ENCODE peak calls at places on chromosomes 1 and 21, in ten cellular contexts. One of them, this sample, is unnamed.

GRCh38 chr1:59761440-59761839 is 53.3 kb upstream of the HOOK1 start:
- DNase-seq in adrenal gland: no peak
- DNase-seq in hepatocyte: no peak
- DNase-seq in neuronal stem cell: no peak
- DNase-seq in CD8-positive, alpha-beta T cell: no peak
- DNase-seq in naive thymus-derived CD4-positive, alpha-beta T cell: no peak
- DNase-seq in CD4-positive, CD25-positive, alpha-beta regulatory T cell: no peak
- DNase-seq in astrocyte: no peak
- DNase-seq in ovary: no peak
- DNase-seq in esophagus squamous epithelium: no peak
- DNase-seq in this sample: no peak

GRCh38 chr1:109773900-109774485 is 10.3 kb upstream of the EPS8L3 start:
- DNase-seq in adrenal gland: no peak
- DNase-seq in hepatocyte: no peak
- DNase-seq in neuronal stem cell: no peak
- DNase-seq in CD8-positive, alpha-beta T cell: no peak
- DNase-seq in naive thymus-derived CD4-positive, alpha-beta T cell: no peak
- DNase-seq in CD4-positive, CD25-positive, alpha-beta regulatory T cell: no peak
- DNase-seq in astrocyte: no peak
- DNase-seq in ovary: peak; percentile 42
- DNase-seq in esophagus squamous epithelium: no peak
- DNase-seq in this sample: no peak

GRCh38 chr21:44497641-44498243 is 42.3 kb downstream of the KRTAP10-1 start:
- DNase-seq in adrenal gland: no peak
- DNase-seq in hepatocyte: peak; percentile 51
- DNase-seq in neuronal stem cell: no peak
- DNase-seq in CD8-positive, alpha-beta T cell: no peak
- DNase-seq in naive thymus-derived CD4-positive, alpha-beta T cell: no peak
- DNase-seq in CD4-positive, CD25-positive, alpha-beta regulatory T cell: no peak
- DNase-seq in astrocyte: no peak
- DNase-seq in ovary: no peak
- DNase-seq in esophagus squamous epithelium: no peak
- DNase-seq in this sample: no peak

GRCh38 chr1:236336084-236336483 is 54.3 kb upstream of the ERO1B start:
- DNase-seq in adrenal gland: no peak
- DNase-seq in hepatocyte: no peak
- DNase-seq in neuronal stem cell: no peak
- DNase-seq in CD8-positive, alpha-beta T cell: no peak
- DNase-seq in naive thymus-derived CD4-positive, alpha-beta T cell: no peak
- DNase-seq in CD4-positive, CD25-positive, alpha-beta regulatory T cell: no peak
- DNase-seq in astrocyte: no peak
- DNase-seq in ovary: no peak
- DNase-seq in esophagus squamous epithelium: no peak
- DNase-seq in this sample: no peak

GRCh38 chr1:32240140-32240951 is 6.7 kb upstream of the FAM167B start:
- DNase-seq in adrenal gland: peak; percentile 83
- DNase-seq in hepatocyte: peak; percentile 77
- DNase-seq in neuronal stem cell: peak; percentile 93
- DNase-seq in CD8-positive, alpha-beta T cell: peak; percentile 42
- DNase-seq in naive thymus-derived CD4-positive, alpha-beta T cell: no peak
- DNase-seq in CD4-positive, CD25-positive, alpha-beta regulatory T cell: peak; percentile 63
- DNase-seq in astrocyte: peak; percentile 27
- DNase-seq in ovary: peak; percentile 86
- DNase-seq in esophagus squamous epithelium: no peak
- DNase-seq in this sample: peak; percentile 61

GRCh38 chr1:220879509-220880366 is 495 bp downstream of the HLX start:
- DNase-seq in adrenal gland: peak; percentile 57
- DNase-seq in hepatocyte: peak; percentile 40
- DNase-seq in neuronal stem cell: no peak
- DNase-seq in CD8-positive, alpha-beta T cell: no peak
- DNase-seq in naive thymus-derived CD4-positive, alpha-beta T cell: no peak
- DNase-seq in CD4-positive, CD25-positive, alpha-beta regulatory T cell: no peak
- DNase-seq in astrocyte: peak; percentile 22
- DNase-seq in ovary: peak; percentile 42
- DNase-seq in esophagus squamous epithelium: no peak
- DNase-seq in this sample: no peak

GRCh38 chr1:93827633-93828436 is 51.2 kb downstream of the DNTTIP2 start:
- DNase-seq in adrenal gland: no peak
- DNase-seq in hepatocyte: no peak
- DNase-seq in neuronal stem cell: no peak
- DNase-seq in CD8-positive, alpha-beta T cell: no peak
- DNase-seq in naive thymus-derived CD4-positive, alpha-beta T cell: no peak
- DNase-seq in CD4-positive, CD25-positive, alpha-beta regulatory T cell: no peak
- DNase-seq in astrocyte: no peak
- DNase-seq in ovary: no peak
- DNase-seq in esophagus squamous epithelium: no peak
- DNase-seq in this sample: no peak

GRCh38 chr1:209659909-209660308 is 7.7 kb upstream of the LAMB3 start:
- DNase-seq in adrenal gland: no peak
- DNase-seq in hepatocyte: no peak
- DNase-seq in neuronal stem cell: no peak
- DNase-seq in CD8-positive, alpha-beta T cell: no peak
- DNase-seq in naive thymus-derived CD4-positive, alpha-beta T cell: no peak
- DNase-seq in CD4-positive, CD25-positive, alpha-beta regulatory T cell: no peak
- DNase-seq in astrocyte: no peak
- DNase-seq in ovary: no peak
- DNase-seq in esophagus squamous epithelium: no peak
- DNase-seq in this sample: no peak

GRCh38 chr21:41360072-41360821 is 1.6 kb upstream of the MX2 start:
- DNase-seq in adrenal gland: no peak
- DNase-seq in hepatocyte: no peak
- DNase-seq in neuronal stem cell: no peak
- DNase-seq in CD8-positive, alpha-beta T cell: no peak
- DNase-seq in naive thymus-derived CD4-positive, alpha-beta T cell: no peak
- DNase-seq in CD4-positive, CD25-positive, alpha-beta regulatory T cell: no peak
- DNase-seq in astrocyte: peak; percentile 43
- DNase-seq in ovary: no peak
- DNase-seq in esophagus squamous epithelium: no peak
- DNase-seq in this sample: no peak

GRCh38 chr1:231929311-231929710 is 302.7 kb downstream of the DISC1 start:
- DNase-seq in adrenal gland: no peak
- DNase-seq in hepatocyte: peak; percentile 29
- DNase-seq in neuronal stem cell: peak; percentile 46
- DNase-seq in CD8-positive, alpha-beta T cell: no peak
- DNase-seq in naive thymus-derived CD4-positive, alpha-beta T cell: no peak
- DNase-seq in CD4-positive, CD25-positive, alpha-beta regulatory T cell: no peak
- DNase-seq in astrocyte: peak; percentile 88
- DNase-seq in ovary: no peak
- DNase-seq in esophagus squamous epithelium: no peak
- DNase-seq in this sample: no peak

GRCh38 chr1:223219318-223219635 is 76.2 kb upstream of the TLR5 start:
- DNase-seq in adrenal gland: no peak
- DNase-seq in hepatocyte: no peak
- DNase-seq in neuronal stem cell: no peak
- DNase-seq in CD8-positive, alpha-beta T cell: no peak
- DNase-seq in naive thymus-derived CD4-positive, alpha-beta T cell: no peak
- DNase-seq in CD4-positive, CD25-positive, alpha-beta regulatory T cell: no peak
- DNase-seq in astrocyte: no peak
- DNase-seq in ovary: no peak
- DNase-seq in esophagus squamous epithelium: no peak
- DNase-seq in this sample: no peak

GRCh38 chr1:111253876-111254275 is 26.4 kb downstream of the CHI3L2 start:
- DNase-seq in adrenal gland: no peak
- DNase-seq in hepatocyte: no peak
- DNase-seq in neuronal stem cell: no peak
- DNase-seq in CD8-positive, alpha-beta T cell: no peak
- DNase-seq in naive thymus-derived CD4-positive, alpha-beta T cell: no peak
- DNase-seq in CD4-positive, CD25-positive, alpha-beta regulatory T cell: no peak
- DNase-seq in astrocyte: no peak
- DNase-seq in ovary: no peak
- DNase-seq in esophagus squamous epithelium: no peak
- DNase-seq in this sample: no peak

GRCh38 chr21:41098481-41098880 is 69.5 kb upstream of the BACE2 start:
- DNase-seq in adrenal gland: no peak
- DNase-seq in hepatocyte: no peak
- DNase-seq in neuronal stem cell: no peak
- DNase-seq in CD8-positive, alpha-beta T cell: no peak
- DNase-seq in naive thymus-derived CD4-positive, alpha-beta T cell: no peak
- DNase-seq in CD4-positive, CD25-positive, alpha-beta regulatory T cell: no peak
- DNase-seq in astrocyte: no peak
- DNase-seq in ovary: no peak
- DNase-seq in esophagus squamous epithelium: no peak
- DNase-seq in this sample: no peak

GRCh38 chr1:47991187-47991586 is 6.0 kb downstream of the TRABD2B start:
- DNase-seq in adrenal gland: no peak
- DNase-seq in hepatocyte: no peak
- DNase-seq in neuronal stem cell: no peak
- DNase-seq in CD8-positive, alpha-beta T cell: no peak
- DNase-seq in naive thymus-derived CD4-positive, alpha-beta T cell: no peak
- DNase-seq in CD4-positive, CD25-positive, alpha-beta regulatory T cell: no peak
- DNase-seq in astrocyte: no peak
- DNase-seq in ovary: no peak
- DNase-seq in esophagus squamous epithelium: no peak
- DNase-seq in this sample: no peak

GRCh38 chr1:26539722-26540121 is 10.2 kb downstream of the RPS6KA1 start:
- DNase-seq in adrenal gland: no peak
- DNase-seq in hepatocyte: no peak
- DNase-seq in neuronal stem cell: no peak
- DNase-seq in CD8-positive, alpha-beta T cell: no peak
- DNase-seq in naive thymus-derived CD4-positive, alpha-beta T cell: no peak
- DNase-seq in CD4-positive, CD25-positive, alpha-beta regulatory T cell: no peak
- DNase-seq in astrocyte: no peak
- DNase-seq in ovary: no peak
- DNase-seq in esophagus squamous epithelium: no peak
- DNase-seq in this sample: no peak

GRCh38 chr1:1194723-1195122 is 11.7 kb downstream of the TNFRSF18 start:
- DNase-seq in adrenal gland: no peak
- DNase-seq in hepatocyte: no peak
- DNase-seq in neuronal stem cell: no peak
- DNase-seq in CD8-positive, alpha-beta T cell: no peak
- DNase-seq in naive thymus-derived CD4-positive, alpha-beta T cell: no peak
- DNase-seq in CD4-positive, CD25-positive, alpha-beta regulatory T cell: no peak
- DNase-seq in astrocyte: no peak
- DNase-seq in ovary: no peak
- DNase-seq in esophagus squamous epithelium: no peak
- DNase-seq in this sample: no peak
- H3K4me3 ChIP-seq in adrenal gland: no peak overlapping the region
- H3K4me3 ChIP-seq in hepatocyte: no peak overlapping the region
- H3K4me3 ChIP-seq in neuronal stem cell: no peak overlapping the region
- H3K4me3 ChIP-seq in CD8-positive, alpha-beta T cell: no peak overlapping the region
- H3K4me3 ChIP-seq in naive thymus-derived CD4-positive, alpha-beta T cell: no peak overlapping the region
- H3K4me3 ChIP-seq in CD4-positive, CD25-positive, alpha-beta regulatory T cell: no peak overlapping the region
- H3K4me3 ChIP-seq in astrocyte: no peak overlapping the region
- H3K4me3 ChIP-seq in ovary: no peak overlapping the region
- H3K4me3 ChIP-seq in esophagus squamous epithelium: no peak overlapping the region
- H3K4me3 ChIP-seq in this sample: no peak overlapping the region

GRCh38 chr1:10068605-10069294 is 36.0 kb downstream of the UBE4B start:
- DNase-seq in adrenal gland: no peak
- DNase-seq in hepatocyte: no peak
- DNase-seq in neuronal stem cell: no peak
- DNase-seq in CD8-positive, alpha-beta T cell: no peak
- DNase-seq in naive thymus-derived CD4-positive, alpha-beta T cell: no peak
- DNase-seq in CD4-positive, CD25-positive, alpha-beta regulatory T cell: no peak
- DNase-seq in astrocyte: peak; percentile 59
- DNase-seq in ovary: no peak
- DNase-seq in esophagus squamous epithelium: no peak
- DNase-seq in this sample: no peak
- H3K4me1 ChIP-seq in adrenal gland: peaks cover 45% of the 10 kb centered on the region
- H3K4me1 ChIP-seq in hepatocyte: peaks cover 12% of the 10 kb centered on the region
- H3K4me1 ChIP-seq in neuronal stem cell: peaks cover 4% of the 10 kb centered on the region
- H3K4me1 ChIP-seq in CD8-positive, alpha-beta T cell: no peaks in the 10 kb centered on the region
- H3K4me1 ChIP-seq in naive thymus-derived CD4-positive, alpha-beta T cell: no peaks in the 10 kb centered on the region
- H3K4me1 ChIP-seq in CD4-positive, CD25-positive, alpha-beta regulatory T cell: no peaks in the 10 kb centered on the region
- H3K4me1 ChIP-seq in astrocyte: peaks cover 30% of the 10 kb centered on the region
- H3K4me1 ChIP-seq in ovary: peaks cover 12% of the 10 kb centered on the region
- H3K4me1 ChIP-seq in esophagus squamous epithelium: peaks cover 49% of the 10 kb centered on the region
- H3K4me1 ChIP-seq in this sample: no peaks in the 10 kb centered on the region

DNA sequence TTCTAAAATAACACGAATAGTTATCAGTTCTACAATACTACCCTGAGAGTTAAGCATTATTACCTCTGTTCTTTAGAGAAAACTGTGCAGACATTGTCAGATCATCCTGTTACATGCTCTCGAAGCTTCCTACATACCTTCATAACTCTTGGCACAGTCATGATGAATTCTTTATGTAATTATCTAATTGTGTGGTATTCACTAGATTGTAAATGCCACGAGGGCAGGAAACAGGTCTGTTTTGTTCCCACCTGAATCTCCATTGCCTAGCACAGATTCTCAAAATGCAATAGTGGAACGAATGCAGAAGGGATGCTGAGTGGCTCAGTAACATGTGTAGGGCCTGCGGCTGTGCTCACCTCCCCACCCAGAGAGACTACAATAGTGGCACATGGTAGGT is 3.4 kb downstream of the SYT2 start:
- DNase-seq in adrenal gland: no peak
- DNase-seq in hepatocyte: no peak
- DNase-seq in neuronal stem cell: no peak
- DNase-seq in CD8-positive, alpha-beta T cell: no peak
- DNase-seq in naive thymus-derived CD4-positive, alpha-beta T cell: no peak
- DNase-seq in CD4-positive, CD25-positive, alpha-beta regulatory T cell: no peak
- DNase-seq in astrocyte: no peak
- DNase-seq in ovary: no peak
- DNase-seq in esophagus squamous epithelium: no peak
- DNase-seq in this sample: no peak
- H3K27ac ChIP-seq in adrenal gland: no peak overlapping the region
- H3K27ac ChIP-seq in hepatocyte: no peak overlapping the region
- H3K27ac ChIP-seq in neuronal stem cell: no peak overlapping the region
- H3K27ac ChIP-seq in CD8-positive, alpha-beta T cell: no peak overlapping the region
- H3K27ac ChIP-seq in naive thymus-derived CD4-positive, alpha-beta T cell: no peak overlapping the region
- H3K27ac ChIP-seq in CD4-positive, CD25-positive, alpha-beta regulatory T cell: no peak overlapping the region
- H3K27ac ChIP-seq in astrocyte: no peak overlapping the region
- H3K27ac ChIP-seq in ovary: no peak overlapping the region
- H3K27ac ChIP-seq in esophagus squamous epithelium: no peak overlapping the region
- H3K27ac ChIP-seq in this sample: no peak overlapping the region

GRCh38 chr1:23578311-23578996 is 19.2 kb upstream of the ID3 start:
- DNase-seq in adrenal gland: no peak
- DNase-seq in hepatocyte: no peak
- DNase-seq in neuronal stem cell: no peak
- DNase-seq in CD8-positive, alpha-beta T cell: no peak
- DNase-seq in naive thymus-derived CD4-positive, alpha-beta T cell: no peak
- DNase-seq in CD4-positive, CD25-positive, alpha-beta regulatory T cell: no peak
- DNase-seq in astrocyte: no peak
- DNase-seq in ovary: no peak
- DNase-seq in esophagus squamous epithelium: no peak
- DNase-seq in this sample: no peak

GRCh38 chr1:23575226-23575810 is 16.0 kb upstream of the ID3 start:
- DNase-seq in adrenal gland: no peak
- DNase-seq in hepatocyte: no peak
- DNase-seq in neuronal stem cell: no peak
- DNase-seq in CD8-positive, alpha-beta T cell: no peak
- DNase-seq in naive thymus-derived CD4-positive, alpha-beta T cell: no peak
- DNase-seq in CD4-positive, CD25-positive, alpha-beta regulatory T cell: no peak
- DNase-seq in astrocyte: no peak
- DNase-seq in ovary: no peak
- DNase-seq in esophagus squamous epithelium: no peak
- DNase-seq in this sample: no peak

GRCh38 chr1:23578997-23579363 is 19.7 kb upstream of the ID3 start:
- DNase-seq in adrenal gland: no peak
- DNase-seq in hepatocyte: no peak
- DNase-seq in neuronal stem cell: no peak
- DNase-seq in CD8-positive, alpha-beta T cell: no peak
- DNase-seq in naive thymus-derived CD4-positive, alpha-beta T cell: no peak
- DNase-seq in CD4-positive, CD25-positive, alpha-beta regulatory T cell: no peak
- DNase-seq in astrocyte: no peak
- DNase-seq in ovary: no peak
- DNase-seq in esophagus squamous epithelium: no peak
- DNase-seq in this sample: no peak

GRCh38 chr1:23576338-23577055 is 17.2 kb upstream of the ID3 start:
- DNase-seq in adrenal gland: no peak
- DNase-seq in hepatocyte: no peak
- DNase-seq in neuronal stem cell: no peak
- DNase-seq in CD8-positive, alpha-beta T cell: no peak
- DNase-seq in naive thymus-derived CD4-positive, alpha-beta T cell: no peak
- DNase-seq in CD4-positive, CD25-positive, alpha-beta regulatory T cell: no peak
- DNase-seq in astrocyte: no peak
- DNase-seq in ovary: no peak
- DNase-seq in esophagus squamous epithelium: no peak
- DNase-seq in this sample: no peak

GRCh38 chr1:23577056-23577985 is 18.0 kb upstream of the ID3 start:
- DNase-seq in adrenal gland: peak; percentile 44
- DNase-seq in hepatocyte: peak; percentile 71
- DNase-seq in neuronal stem cell: no peak
- DNase-seq in CD8-positive, alpha-beta T cell: no peak
- DNase-seq in naive thymus-derived CD4-positive, alpha-beta T cell: no peak
- DNase-seq in CD4-positive, CD25-positive, alpha-beta regulatory T cell: peak; percentile 81
- DNase-seq in astrocyte: peak; percentile 97
- DNase-seq in ovary: peak; percentile 51
- DNase-seq in esophagus squamous epithelium: no peak
- DNase-seq in this sample: no peak
- H3K4me3 ChIP-seq in adrenal gland: no peak overlapping the region
- H3K4me3 ChIP-seq in hepatocyte: no peak overlapping the region
- H3K4me3 ChIP-seq in neuronal stem cell: no peak overlapping the region
- H3K4me3 ChIP-seq in CD8-positive, alpha-beta T cell: no peak overlapping the region
- H3K4me3 ChIP-seq in naive thymus-derived CD4-positive, alpha-beta T cell: peak overlapping the region; percentile 25
- H3K4me3 ChIP-seq in CD4-positive, CD25-positive, alpha-beta regulatory T cell: peak overlapping the region; percentile 24
- H3K4me3 ChIP-seq in astrocyte: peak overlapping the region; percentile 41
- H3K4me3 ChIP-seq in ovary: no peak overlapping the region
- H3K4me3 ChIP-seq in esophagus squamous epithelium: no peak overlapping the region
- H3K4me3 ChIP-seq in this sample: no peak overlapping the region